ENCODE peak calls at places on chromosomes 13 and 19, in seven cellular contexts. G is activated T-cell treated with anti-CD3 and anti-CD28 coated beads for 4 hours; B is fibroblast of pulmonary artery; U is CD8-positive, alpha-beta memory T cell; F is NCI-H1105; W is CD4-positive, alpha-beta T cell; J is NCI-H748 treated with DMSO at 0.1 percent for 48 hours. K is an unnamed sample.
A peak's percentile ranks its signal among the peaks of the same experiment; 100 is the strongest.

GRCh38 chr13:101654916-101655315 is 202.4 kb downstream of the ITGBL1 start:
- DNase-seq in G (no peak), B (peak; percentile 53), U (no peak), F (no peak), W (no peak), J (no peak), K (no peak)

GRCh38 chr13:106496072-106496997 is 39.1 kb downstream of the EFNB2 start:
- DNase-seq in G (no peak), B (peak; percentile 47), U (no peak), F (peak; percentile 87), W (no peak), J (peak; percentile 46), K (no peak)

GRCh38 chr19:7862413-7862951 is 11.7 kb downstream of the PRR36 start:
- DNase-seq in G (peak; percentile 62), B (peak; percentile 46), U (peak; percentile 57), F (peak; percentile 56), W (peak; percentile 60), J (no peak), K (peak; percentile 80)

GRCh38 chr19:38616265-38616664 is 1.5 kb downstream of the MAP4K1 start:
- DNase-seq in G (no peak), B (no peak), U (no peak), F (no peak), W (no peak), J (no peak), K (no peak)

GRCh38 chr13:33194820-33195692 is 90.5 kb downstream of the STARD13 start:
- DNase-seq in G (no peak), B (peak; percentile 96), U (no peak), F (no peak), W (no peak), J (peak; percentile 77), K (no peak)

GRCh38 chr19:7337380-7338194 is 11.2 kb upstream of the ARHGEF18 start:
- DNase-seq in G (no peak), B (no peak), U (peak; percentile 33), F (no peak), W (no peak), J (no peak), K (no peak)

GRCh38 chr13:40389081-40389641 is 277.3 kb downstream of the FOXO1 start:
- DNase-seq in G (peak; percentile 26), B (no peak), U (peak; percentile 69), F (no peak), W (peak; percentile 21), J (no peak), K (peak; percentile 24)

GRCh38 chr13:108182652-108183051 is 32.7 kb downstream of the LIG4 start:
- DNase-seq in G (no peak), B (no peak), U (no peak), F (no peak), W (no peak), J (no peak), K (no peak)

GRCh38 chr13:106118050-106118449 is 417.4 kb downstream of the EFNB2 start:
- DNase-seq in G (no peak), B (peak; percentile 24), U (no peak), F (no peak), W (no peak), J (no peak), K (no peak)

GRCh38 chr13:93690139-93690538 is 463.5 kb downstream of the GPC6 start:
- DNase-seq in G (no peak), B (peak; percentile 59), U (no peak), F (no peak), W (no peak), J (no peak), K (no peak)

GRCh38 chr19:53789708-53790678 is 34.1 kb downstream of the NLRP12 start:
- DNase-seq in G (no peak), B (no peak), U (no peak), F (no peak), W (no peak), J (no peak), K (no peak)

GRCh38 chr19:44587863-44588752 is 25.3 kb upstream of the IGSF23 start:
- DNase-seq in G (no peak), B (peak; percentile 89), U (no peak), F (no peak), W (no peak), J (no peak), K (no peak)

GRCh38 chr13:33236021-33236420 is 49.5 kb downstream of the STARD13 start:
- DNase-seq in G (no peak), B (peak; percentile 72), U (no peak), F (no peak), W (no peak), J (no peak), K (no peak)

GRCh38 chr13:64333888-64334287 is 2896.2 kb downstream of the PCDH9 start:
- DNase-seq in G (no peak), B (no peak), U (no peak), F (no peak), W (no peak), J (no peak), K (no peak)

GRCh38 chr13:110304256-110304655 is 2.7 kb downstream of the COL4A1 start:
- DNase-seq in G (no peak), B (peak; percentile 74), U (no peak), F (no peak), W (no peak), J (no peak), K (no peak)

GRCh38 chr13:60701919-60702318 is 304.9 kb downstream of the TDRD3 start:
- DNase-seq in G (no peak), B (no peak), U (no peak), F (no peak), W (no peak), J (no peak), K (no peak)

GRCh38 chr19:19294914-19295313 is 21.8 kb upstream of the TM6SF2 start:
- DNase-seq in G (no peak), B (no peak), U (no peak), F (no peak), W (no peak), J (no peak), K (no peak)

GRCh38 chr19:54147676-54148075 is 10.1 kb downstream of the CNOT3 start:
- DNase-seq in G (no peak), B (peak; percentile 41), U (no peak), F (no peak), W (no peak), J (no peak), K (no peak)

GRCh38 chr19:13256918-13257317 is 106.7 kb downstream of the IER2 start:
- DNase-seq in G (no peak), B (no peak), U (no peak), F (no peak), W (no peak), J (no peak), K (no peak)

K was measured in T-helper 17 cell.